ENCODE peak calls at places on chromosomes 7 and 10, in eight cellular contexts. P is SK-N-SH, Q is HCT116, X is neural progenitor cell, V is PC-3, C is hepatocyte, F is MM.1S, A is GM23338. G is an unnamed sample.

GRCh38 chr7:78510580-78511188 is 712.1 kb downstream of the PHTF2 start:
- DNase-seq in Q (peak; percentile 8), C (peak; percentile 49), A (peak; percentile 81), F (peak; percentile 80), X (peak; percentile 62), P (peak; percentile 57), V (peak; percentile 47), G (peak; percentile 27)

GRCh38 chr10:5070648-5071410 is 23.4 kb upstream of the AKR1C3 start:
- DNase-seq in X (no peak), P (no peak), F (no peak), C (no peak), V (no peak), A (no peak), Q (no peak), G (no peak)

GRCh38 chr7:10934292-10934691 is 39.4 kb upstream of the PHF14 start:
- DNase-seq in Q (no peak), P (no peak), V (no peak), F (no peak), X (no peak), A (no peak), C (no peak), G (no peak)

GRCh38 chr7:64997927-64998391 is 7.1 kb upstream of the ZNF117 start:
- DNase-seq in X (no peak), A (peak; percentile 79), V (peak; percentile 90), C (no peak), F (no peak), P (no peak), Q (no peak), G (no peak)

GRCh38 chr10:53521081-53521480 is 748.5 kb upstream of the MBL2 start:
- DNase-seq in F (no peak), X (no peak), Q (no peak), A (no peak), C (no peak), V (no peak), P (no peak), G (no peak)

GRCh38 chr7:31935115-31935514 is 135.1 kb downstream of the PDE1C start:
- DNase-seq in P (no peak), F (no peak), C (no peak), Q (no peak), V (peak; percentile 81), X (no peak), A (no peak), G (no peak)

GRCh38 chr7:145817687-145818086 is 298.9 kb upstream of the CNTNAP2 start:
- DNase-seq in X (no peak), V (no peak), P (no peak), A (no peak), C (no peak), F (no peak), Q (no peak), G (no peak)

GRCh38 chr10:21517134-21517982 is 8.1 kb downstream of the SKIDA1 start:
- DNase-seq in P (peak; percentile 78), X (peak; percentile 86), V (peak; percentile 66), Q (no peak), A (peak; percentile 92), F (peak; percentile 68), C (peak; percentile 52), G (peak; percentile 47)

GRCh38 chr10:71708301-71708703 is 11.3 kb downstream of the C10orf105 start:
- DNase-seq in F (peak; percentile 24), Q (no peak), C (peak; percentile 75), P (peak; percentile 90), V (peak; percentile 44), A (peak; percentile 82), X (peak; percentile 85), G (peak; percentile 73)

GRCh38 chr10:48890904-48891839 is 48.5 kb downstream of the LRRC18 start:
- DNase-seq in X (peak; percentile 31), A (no peak), P (no peak), F (no peak), Q (no peak), V (no peak), C (no peak), G (no peak)

GRCh38 chr10:92267343-92267742 is 23.5 kb downstream of the CPEB3 start:
- DNase-seq in F (peak; percentile 57), Q (no peak), P (no peak), A (no peak), V (no peak), C (no peak), X (no peak), G (no peak)

GRCh38 chr10:3785849-3786290 is 861 bp upstream of the KLF6 start:
- DNase-seq in V (no peak), Q (no peak), C (peak; percentile 48), X (peak; percentile 55), F (peak; percentile 47), A (peak; percentile 62), P (peak; percentile 67), G (peak; percentile 53)

GRCh38 chr10:31010062-31010461 is 21.6 kb downstream of the ZNF438 start:
- DNase-seq in C (no peak), X (no peak), P (no peak), A (no peak), V (peak; percentile 59), F (no peak), Q (no peak), G (no peak)

GRCh38 chr7:158300427-158300826 is 287.2 kb downstream of the PTPRN2 start:
- DNase-seq in F (no peak), Q (no peak), V (no peak), X (no peak), C (no peak), P (no peak), A (no peak), G (no peak)

GRCh38 chr7:158303121-158303520 is 284.5 kb downstream of the PTPRN2 start:
- DNase-seq in A (no peak), F (no peak), Q (no peak), C (no peak), V (no peak), P (no peak), X (peak; percentile 71), G (no peak)

GRCh38 chr7:158302274-158303070 is 285.2 kb downstream of the PTPRN2 start:
- DNase-seq in X (no peak), V (peak; percentile 51), F (no peak), A (no peak), P (no peak), Q (no peak), C (no peak), G (no peak)

GRCh38 chr7:158299607-158300006 is 288.0 kb downstream of the PTPRN2 start:
- DNase-seq in X (no peak), C (no peak), Q (no peak), A (no peak), P (no peak), V (no peak), F (no peak), G (no peak)

GRCh38 chr7:158301221-158301620 is 286.4 kb downstream of the PTPRN2 start:
- DNase-seq in A (no peak), X (no peak), F (no peak), V (peak; percentile 64), Q (no peak), P (no peak), C (no peak), G (no peak)
- H3K4me3 ChIP-seq in A (no peak overlapping the region), X (no peak overlapping the region), F (no peak overlapping the region), V (no peak overlapping the region), Q (no peak overlapping the region), P (no peak overlapping the region), C (no peak overlapping the region), G (no peak overlapping the region)

DNA sequence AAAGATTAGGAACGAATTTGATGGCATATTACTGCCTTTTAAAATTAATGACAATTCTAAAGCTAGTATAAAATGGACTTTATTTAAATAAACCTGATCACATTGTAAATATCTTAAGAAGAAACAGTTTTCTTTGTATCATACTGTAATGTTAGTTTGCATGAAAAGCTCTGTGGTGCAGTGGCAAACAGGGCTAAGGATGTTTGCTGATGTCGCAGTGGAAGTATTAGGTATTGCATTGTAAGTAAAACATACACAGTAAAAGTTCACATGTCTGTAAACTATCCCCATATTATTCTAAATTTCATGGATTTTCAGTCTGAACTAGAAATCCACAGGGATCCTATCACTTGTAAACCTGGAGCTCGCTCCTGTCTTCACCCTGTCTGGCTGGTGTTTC is 252.6 kb upstream of the ZNF32 start:
- DNase-seq in A (no peak), F (no peak), C (no peak), V (peak; percentile 13), X (no peak), Q (no peak), P (no peak), G (peak; percentile 26)
- TF ChIP-seq CTCF in A (no peak), F (peak; percentile 4), C (peak; percentile 9), V (peak; percentile 16), X (no peak), Q (no peak), P (peak; percentile 26), G (peak; percentile 53)

GRCh38 chr10:61890881-61891409 is 10.6 kb upstream of the ARID5B start:
- DNase-seq in Q (no peak), X (no peak), F (no peak), P (no peak), V (peak; percentile 92), C (no peak), A (no peak), G (no peak)
- TF ChIP-seq EZH2phosphoT487 in Q (no peak), X (no peak), F (no peak), P (no peak), V (no peak), C (no peak), A (no peak), G (no peak)

GRCh38 chr7:105879782-105880181 is 3.4 kb upstream of the ATXN7L1 start:
- DNase-seq in A (no peak), P (no peak), Q (no peak), X (no peak), C (no peak), V (no peak), F (no peak), G (no peak)

GRCh38 chr7:105877736-105878135 is 1.3 kb upstream of the ATXN7L1 start:
- DNase-seq in A (no peak), C (no peak), V (no peak), P (no peak), F (no peak), Q (no peak), X (no peak), G (no peak)

GRCh38 chr7:105876964-105877601 is 684 bp upstream of the ATXN7L1 start:
- DNase-seq in Q (peak; percentile 4), A (peak; percentile 84), C (peak; percentile 79), F (no peak), X (peak; percentile 81), P (peak; percentile 71), V (peak; percentile 77), G (no peak)

GRCh38 chr7:105880571-105881330 is 4.4 kb upstream of the ATXN7L1 start:
- DNase-seq in F (no peak), A (no peak), P (peak; percentile 51), Q (no peak), X (no peak), C (no peak), V (no peak), G (no peak)

DNA sequence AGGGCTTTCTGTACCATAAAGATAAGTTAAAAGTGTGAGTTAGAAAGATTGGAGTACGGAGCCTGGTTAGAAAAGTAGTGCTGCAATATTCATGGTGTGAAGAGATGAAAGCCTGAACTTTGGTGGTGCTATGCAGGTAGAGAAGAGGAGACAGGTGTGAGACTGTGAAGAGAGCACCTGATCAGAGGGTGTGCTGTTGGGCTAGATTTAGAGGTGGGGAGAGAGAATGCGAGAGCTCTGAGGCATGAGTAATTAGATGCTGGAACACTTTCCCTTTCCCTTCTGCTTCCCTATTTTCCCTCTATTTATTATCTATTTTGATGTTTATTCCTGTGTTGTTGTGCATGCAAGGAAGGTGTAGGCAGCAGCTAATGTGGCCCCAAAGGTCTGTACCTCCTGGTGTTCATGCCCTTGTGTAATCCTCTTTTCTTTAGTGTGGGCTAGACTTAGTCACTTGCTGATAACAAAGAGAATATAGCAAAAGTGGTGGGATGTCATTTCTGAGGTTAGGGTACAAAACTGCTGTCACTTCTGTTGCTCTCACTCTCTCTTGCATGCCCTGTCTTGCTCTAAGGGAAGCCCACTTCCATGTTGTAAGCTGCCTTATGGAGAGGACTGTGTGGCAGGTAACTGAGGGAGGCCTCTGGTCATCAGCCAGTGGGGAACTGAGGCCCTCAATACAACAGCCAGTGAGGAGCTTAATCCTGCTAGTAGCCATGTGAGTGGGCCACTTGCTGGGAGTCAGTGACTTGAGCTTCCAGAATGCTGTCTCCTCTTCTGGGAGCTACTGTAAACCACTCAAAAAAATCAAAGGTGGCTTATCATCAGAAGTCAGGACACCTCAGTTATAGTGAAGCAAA is 2.6 kb upstream of the ATXN7L1 start:
- DNase-seq in V (no peak), A (no peak), X (no peak), C (no peak), Q (no peak), F (no peak), P (no peak), G (no peak)
- H3K4me3 ChIP-seq in V (no peak overlapping the region), A (peak overlapping the region; percentile 87), X (no peak overlapping the region), C (no peak overlapping the region), Q (no peak overlapping the region), F (no peak overlapping the region), P (no peak overlapping the region), G (no peak overlapping the region)